ENCODE peak calls at places on chromosomes 5 and 9, in five cellular contexts. F is cardiac muscle cell, E is OCI-LY7, J is AG04450, S is ascending aorta. Q is an unnamed sample.

GRCh38 chr5:1034421-1034905 is 25.9 kb downstream of the NKD2 start:
- DNase-seq in F (no peak), E (no peak), J (no peak), S (no peak), Q (no peak)

GRCh38 chr5:765948-766631 is 18.4 kb downstream of the ZDHHC11B start:
- DNase-seq in F (no peak), E (no peak), J (no peak), S (no peak), Q (no peak)

GRCh38 chr5:111366388-111366787 is 142.2 kb downstream of the CAMK4 start:
- DNase-seq in F (no peak), E (no peak), J (no peak), S (no peak), Q (no peak)

GRCh38 chr9:112296929-112297328 is 36.5 kb downstream of the PTBP3 start:
- DNase-seq in F (no peak), E (no peak), J (no peak), S (no peak), Q (no peak)

GRCh38 chr5:72943307-72943706 is 12.5 kb upstream of the FCHO2 start:
- DNase-seq in F (no peak), E (no peak), J (no peak), S (no peak), Q (no peak)

GRCh38 chr9:114953917-114954316 is 23.5 kb upstream of the TNFSF8 start:
- DNase-seq in F (peak; percentile 90), E (no peak), J (peak; percentile 39), S (no peak), Q (peak; percentile 57)

GRCh38 chr9:134620751-134621557 is 20.6 kb upstream of the COL5A1 start:
- DNase-seq in F (no peak), E (no peak), J (no peak), S (no peak), Q (no peak)

GRCh38 chr9:134348404-134349155 is 22.3 kb downstream of the RXRA start:
- DNase-seq in F (no peak), E (no peak), J (no peak), S (no peak), Q (no peak)

GRCh38 chr9:95746408-95747165 is 128.9 kb upstream of the ERCC6L2 start:
- DNase-seq in F (no peak), E (no peak), J (no peak), S (no peak), Q (no peak)

GRCh38 chr5:66963559-66963971 is 233.0 kb downstream of the CD180 start:
- DNase-seq in F (peak; percentile 38), E (no peak), J (no peak), S (no peak), Q (no peak)

GRCh38 chr5:109859537-109859936 is 169.8 kb downstream of the MAN2A1 start:
- DNase-seq in F (peak; percentile 10), E (no peak), J (no peak), S (no peak), Q (no peak)
- TF ChIP-seq CTCF in F (no peak), E (no peak), J (no peak), S (no peak), Q (no peak)

GRCh38 chr5:2522372-2522771 is 229.1 kb downstream of the IRX2 start:
- DNase-seq in F (no peak), E (no peak), J (no peak), S (no peak), Q (no peak)
- TF ChIP-seq CTCF in F (no peak), E (no peak), J (no peak), S (no peak), Q (no peak)

GRCh38 chr9:124708633-124709032 is 62.5 kb downstream of the NR6A1 start:
- DNase-seq in F (no peak), E (no peak), J (no peak), S (no peak), Q (no peak)
- TF ChIP-seq CTCF in F (no peak), E (no peak), J (no peak), S (no peak), Q (no peak)

DNA sequence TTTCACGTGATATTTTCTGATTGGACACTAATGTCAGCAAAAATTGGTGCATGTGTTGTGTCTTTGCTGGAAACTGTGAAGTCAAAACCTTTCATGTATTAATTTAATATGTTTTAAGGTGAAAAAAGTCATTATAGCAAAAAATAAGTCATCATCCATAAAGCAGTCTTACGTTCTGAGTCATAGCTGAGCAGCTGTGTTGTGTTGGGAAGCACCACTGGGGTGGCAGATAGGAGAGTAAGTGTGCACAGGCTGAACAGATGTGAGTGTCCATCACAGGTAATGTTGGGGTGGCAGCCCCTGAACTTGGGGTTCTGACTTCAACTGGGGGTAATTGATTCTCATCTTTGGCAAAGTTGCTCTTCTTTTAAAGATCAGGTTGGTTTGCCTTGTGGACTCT is 156.8 kb downstream of the NXNL2 start:
- DNase-seq in F (peak; percentile 35), E (no peak), J (peak; percentile 7), S (no peak), Q (no peak)
- TF ChIP-seq CTCF in F (no peak), E (no peak), J (no peak), S (no peak), Q (no peak)

GRCh38 chr9:98136489-98136888 is 17.5 kb upstream of the TRIM14 start:
- DNase-seq in F (no peak), E (no peak), J (no peak), S (no peak), Q (no peak)
- TF ChIP-seq CTCF in F (no peak), E (no peak), J (no peak), S (no peak), Q (no peak)

Q was measured in AG09319.